ENCODE peak calls at places on chromosomes 11 and 22, in six cellular contexts. J, W, D, Q, S and R are unnamed samples.

GRCh38 chr11:8963569-8964323 is 496 bp downstream of the TMEM9B start:
- DNase-seq in J (peak), W (peak), D (peak), Q (no peak), S (peak), R (peak)

GRCh38 chr11:365831-366230 is 3.5 kb upstream of the B4GALNT4 start:
- DNase-seq in J (no peak), W (no peak), D (no peak), Q (no peak), S (no peak), R (no peak)

GRCh38 chr22:43136255-43136654 is 6.9 kb downstream of the MCAT start:
- DNase-seq in J (no peak), W (peak), D (no peak), Q (no peak), S (peak), R (peak)

GRCh38 chr11:86938900-86939880 is 16.0 kb downstream of the FZD4 start:
- DNase-seq in J (no peak), W (no peak), D (no peak), Q (peak), S (peak), R (peak)

GRCh38 chr11:122715883-122716282 is 60.4 kb downstream of the UBASH3B start:
- DNase-seq in J (no peak), W (no peak), D (no peak), Q (no peak), S (no peak), R (no peak)

GRCh38 chr22:36362819-36363377 is 24.9 kb downstream of the MYH9 start:
- DNase-seq in J (no peak), W (no peak), D (no peak), Q (peak), S (no peak), R (peak)

GRCh38 chr11:76288166-76288978 is 82.1 kb upstream of the WNT11 start:
- DNase-seq in J (no peak), W (no peak), D (no peak), Q (no peak), S (peak), R (no peak)

GRCh38 chr11:102572537-102573220 is 42.1 kb upstream of the MMP7 start:
- DNase-seq in J (no peak), W (no peak), D (no peak), Q (peak), S (no peak), R (no peak)

GRCh38 chr11:117827521-117828511 is 3.3 kb upstream of the FXYD2 start:
- DNase-seq in J (peak), W (no peak), D (peak), Q (no peak), S (peak), R (no peak)

GRCh38 chr22:31363885-31364284 is 17.7 kb upstream of the PATZ1 start:
- DNase-seq in J (no peak), W (no peak), D (no peak), Q (no peak), S (no peak), R (no peak)

GRCh38 chr11:1639102-1639620 is 9.6 kb downstream of the KRTAP5-5 start:
- DNase-seq in J (peak), W (no peak), D (no peak), Q (no peak), S (no peak), R (no peak)

GRCh38 chr11:926341-926916 is 759 bp downstream of the AP2A2 start:
- DNase-seq in J (peak), W (peak), D (no peak), Q (peak), S (peak), R (peak)

GRCh38 chr22:50609599-50609998 is 9.0 kb downstream of the MAPK8IP2 start:
- DNase-seq in J (no peak), W (no peak), D (no peak), Q (no peak), S (no peak), R (no peak)

GRCh38 chr22:38733329-38734202 is 22.2 kb downstream of the SUN2 start:
- DNase-seq in J (peak), W (peak), D (no peak), Q (no peak), S (peak), R (no peak)

GRCh38 chr11:61833478-61833877 is 5.4 kb downstream of the FADS2 start:
- DNase-seq in J (no peak), W (no peak), D (no peak), Q (no peak), S (no peak), R (no peak)

GRCh38 chr11:1230456-1231395 is 7.9 kb downstream of the MUC5B start:
- DNase-seq in J (peak), W (peak), D (peak), Q (no peak), S (no peak), R (no peak)

GRCh38 chr11:102120437-102120935 is 10.2 kb downstream of the YAP1 start:
- DNase-seq in J (no peak), W (no peak), D (no peak), Q (no peak), S (no peak), R (peak)

GRCh38 chr22:45426387-45426786 is 12.9 kb downstream of the RIBC2 start:
- DNase-seq in J (no peak), W (no peak), D (peak), Q (no peak), S (no peak), R (no peak)

GRCh38 chr11:21811572-21811971 is 381.3 kb upstream of the ANO5 start:
- DNase-seq in J (no peak), W (no peak), D (no peak), Q (no peak), S (no peak), R (no peak)

GRCh38 chr22:36395922-36396321 is 8.2 kb upstream of the MYH9 start:
- DNase-seq in J (no peak), W (no peak), D (no peak), Q (peak), S (no peak), R (peak)

GRCh38 chr11:130859896-130860295 is 56.4 kb downstream of the SNX19 start:
- DNase-seq in J (no peak), W (no peak), D (no peak), Q (no peak), S (no peak), R (no peak)

GRCh38 chr11:73194034-73194507 is 24.0 kb upstream of the P2RY2 start:
- DNase-seq in J (no peak), W (no peak), D (peak), Q (no peak), S (no peak), R (no peak)